ENCODE peak calls at places on chromosomes 5 and 9, in five cellular contexts. One of them, this sample, is unnamed.

GRCh38 chr5:60672693-60673264 is 27.2 kb downstream of the DEPDC1B start:
- ATAC-seq in mucosa of descending colon: peak; percentile 90
- ATAC-seq in heart left ventricle: no peak
- ATAC-seq in foreskin keratinocyte: no peak
- ATAC-seq in heart right ventricle: no peak
- ATAC-seq in this sample: no peak

GRCh38 chr5:19802686-19803085 is 185.3 kb downstream of the CDH18 start:
- ATAC-seq in mucosa of descending colon: no peak
- ATAC-seq in heart left ventricle: no peak
- ATAC-seq in foreskin keratinocyte: no peak
- ATAC-seq in heart right ventricle: no peak
- ATAC-seq in this sample: no peak

GRCh38 chr5:73160239-73160671 is 12.7 kb upstream of the TMEM174 start:
- ATAC-seq in mucosa of descending colon: no peak
- ATAC-seq in heart left ventricle: no peak
- ATAC-seq in foreskin keratinocyte: no peak
- ATAC-seq in heart right ventricle: no peak
- ATAC-seq in this sample: no peak

GRCh38 chr5:169354921-169355320 is 54.0 kb upstream of the SLIT3 start:
- ATAC-seq in mucosa of descending colon: no peak
- ATAC-seq in heart left ventricle: no peak
- ATAC-seq in foreskin keratinocyte: no peak
- ATAC-seq in heart right ventricle: no peak
- ATAC-seq in this sample: no peak

GRCh38 chr5:53311661-53312060 is 168.8 kb upstream of the FST start:
- ATAC-seq in mucosa of descending colon: no peak
- ATAC-seq in heart left ventricle: no peak
- ATAC-seq in foreskin keratinocyte: no peak
- ATAC-seq in heart right ventricle: no peak
- ATAC-seq in this sample: no peak

GRCh38 chr9:134210908-134211810 is 46.8 kb upstream of the RNU6ATAC start:
- ATAC-seq in mucosa of descending colon: no peak
- ATAC-seq in heart left ventricle: peak; percentile 31
- ATAC-seq in foreskin keratinocyte: no peak
- ATAC-seq in heart right ventricle: peak; percentile 40
- ATAC-seq in this sample: peak; percentile 81

GRCh38 chr5:173848986-173849596 is 39.1 kb upstream of the CPEB4 start:
- ATAC-seq in mucosa of descending colon: no peak
- ATAC-seq in heart left ventricle: no peak
- ATAC-seq in foreskin keratinocyte: peak; percentile 51
- ATAC-seq in heart right ventricle: no peak
- ATAC-seq in this sample: no peak

GRCh38 chr5:173278172-173278571 is 43.2 kb upstream of the NKX2-5 start:
- ATAC-seq in mucosa of descending colon: no peak
- ATAC-seq in heart left ventricle: peak; percentile 89
- ATAC-seq in foreskin keratinocyte: no peak
- ATAC-seq in heart right ventricle: peak; percentile 86
- ATAC-seq in this sample: no peak

GRCh38 chr5:94240616-94241287 is 377.7 kb downstream of the KIAA0825 start:
- ATAC-seq in mucosa of descending colon: no peak
- ATAC-seq in heart left ventricle: no peak
- ATAC-seq in foreskin keratinocyte: no peak
- ATAC-seq in heart right ventricle: no peak
- ATAC-seq in this sample: peak; percentile 61

GRCh38 chr5:168568738-168569137 is 10.4 kb downstream of the PANK3 start:
- ATAC-seq in mucosa of descending colon: no peak
- ATAC-seq in heart left ventricle: no peak
- ATAC-seq in foreskin keratinocyte: no peak
- ATAC-seq in heart right ventricle: no peak
- ATAC-seq in this sample: no peak

DNA sequence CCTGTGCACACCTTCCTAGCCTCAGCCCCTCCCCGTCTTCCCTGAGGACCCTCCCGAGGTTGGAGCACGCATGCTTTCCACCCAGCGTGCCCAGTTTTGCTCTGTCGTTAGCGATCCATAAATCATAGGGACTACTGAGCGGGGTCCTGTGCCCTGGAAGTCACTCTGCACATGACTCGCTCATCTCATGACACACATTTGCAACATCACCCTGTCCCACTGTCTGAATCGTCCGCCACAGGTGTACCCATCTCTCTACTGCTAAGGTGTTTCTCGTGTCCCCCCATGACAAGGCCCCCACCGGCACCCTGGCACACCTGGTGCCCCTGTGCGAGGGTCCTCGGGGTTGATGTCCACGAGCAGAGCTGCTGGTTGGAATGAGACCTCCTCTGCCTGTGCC is 69.0 kb upstream of the BARHL1 start:
- ATAC-seq in mucosa of descending colon: no peak
- ATAC-seq in heart left ventricle: no peak
- ATAC-seq in foreskin keratinocyte: no peak
- ATAC-seq in heart right ventricle: no peak
- ATAC-seq in this sample: no peak
- H3K4me1 ChIP-seq in mucosa of descending colon: no peaks in the 10 kb centered on the region
- H3K4me1 ChIP-seq in heart left ventricle: no peaks in the 10 kb centered on the region
- H3K4me1 ChIP-seq in foreskin keratinocyte: no peaks in the 10 kb centered on the region
- H3K4me1 ChIP-seq in heart right ventricle: no peaks in the 10 kb centered on the region
- H3K4me1 ChIP-seq in this sample: no peaks in the 10 kb centered on the region

GRCh38 chr9:124278054-124278540 is 20.3 kb downstream of the NEK6 start:
- ATAC-seq in mucosa of descending colon: no peak
- ATAC-seq in heart left ventricle: no peak
- ATAC-seq in foreskin keratinocyte: no peak
- ATAC-seq in heart right ventricle: no peak
- ATAC-seq in this sample: no peak

GRCh38 chr9:124280176-124280691 is 22.5 kb downstream of the NEK6 start:
- ATAC-seq in mucosa of descending colon: no peak
- ATAC-seq in heart left ventricle: peak; percentile 57
- ATAC-seq in foreskin keratinocyte: peak; percentile 61
- ATAC-seq in heart right ventricle: peak; percentile 50
- ATAC-seq in this sample: peak; percentile 64

GRCh38 chr9:124281934-124282351 is 24.2 kb downstream of the NEK6 start:
- ATAC-seq in mucosa of descending colon: peak; percentile 73
- ATAC-seq in heart left ventricle: no peak
- ATAC-seq in foreskin keratinocyte: peak; percentile 38
- ATAC-seq in heart right ventricle: no peak
- ATAC-seq in this sample: no peak

GRCh38 chr9:124277420-124277819 is 19.7 kb downstream of the NEK6 start:
- ATAC-seq in mucosa of descending colon: no peak
- ATAC-seq in heart left ventricle: no peak
- ATAC-seq in foreskin keratinocyte: no peak
- ATAC-seq in heart right ventricle: no peak
- ATAC-seq in this sample: no peak

DNA sequence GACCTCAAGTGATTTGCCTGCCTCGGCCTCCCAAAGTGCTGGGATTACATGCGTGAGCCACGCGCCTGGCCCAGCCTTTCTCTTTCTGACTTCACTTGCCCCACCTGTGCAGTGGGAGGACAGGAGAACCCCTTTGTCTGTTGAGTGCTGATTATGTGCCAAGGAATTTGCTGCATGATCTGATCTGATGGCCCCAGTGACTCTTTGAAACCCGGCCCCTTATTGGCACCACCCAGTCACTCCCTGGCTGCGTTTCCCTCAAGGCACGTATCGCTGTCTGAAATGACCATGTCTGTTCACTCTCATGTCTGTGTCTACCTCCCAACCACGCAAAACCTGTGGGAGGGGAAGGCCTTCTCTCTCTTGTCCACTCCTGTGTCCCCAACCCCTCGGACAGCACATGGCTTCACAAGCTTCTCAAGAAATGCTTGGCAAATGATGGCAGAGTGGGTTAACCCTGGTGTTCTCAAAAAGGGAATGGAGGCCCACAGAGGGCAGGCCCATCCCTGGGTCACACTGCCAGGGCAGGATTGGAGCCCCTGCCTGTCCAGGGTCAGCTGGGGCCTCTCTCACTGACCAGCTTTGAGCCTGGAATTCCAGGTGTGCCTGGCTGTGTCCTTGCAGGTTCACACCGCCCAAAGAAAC is 21.9 kb downstream of the NEK6 start:
- ATAC-seq in mucosa of descending colon: no peak
- ATAC-seq in heart left ventricle: no peak
- ATAC-seq in foreskin keratinocyte: peak; percentile 61
- ATAC-seq in heart right ventricle: no peak
- ATAC-seq in this sample: peak; percentile 1
- H3K4me1 ChIP-seq in mucosa of descending colon: peaks cover 27% of the 10 kb centered on the region
- H3K4me1 ChIP-seq in heart left ventricle: peaks cover 61% of the 10 kb centered on the region
- H3K4me1 ChIP-seq in foreskin keratinocyte: peaks cover 7% of the 10 kb centered on the region
- H3K4me1 ChIP-seq in heart right ventricle: peaks cover 27% of the 10 kb centered on the region
- H3K4me1 ChIP-seq in this sample: peaks cover 51% of the 10 kb centered on the region

GRCh38 chr9:70477907-70478480 is 63.5 kb upstream of the KLF9 start:
- ATAC-seq in mucosa of descending colon: no peak
- ATAC-seq in heart left ventricle: no peak
- ATAC-seq in foreskin keratinocyte: no peak
- ATAC-seq in heart right ventricle: no peak
- ATAC-seq in this sample: no peak

GRCh38 chr9:70481471-70481870 is 67.0 kb upstream of the KLF9 start:
- ATAC-seq in mucosa of descending colon: no peak
- ATAC-seq in heart left ventricle: no peak
- ATAC-seq in foreskin keratinocyte: no peak
- ATAC-seq in heart right ventricle: no peak
- ATAC-seq in this sample: no peak

GRCh38 chr9:70479880-70480291 is 65.4 kb upstream of the KLF9 start:
- ATAC-seq in mucosa of descending colon: peak; percentile 56
- ATAC-seq in heart left ventricle: peak; percentile 4
- ATAC-seq in foreskin keratinocyte: peak; percentile 9
- ATAC-seq in heart right ventricle: peak; percentile 3
- ATAC-seq in this sample: no peak

GRCh38 chr9:70478963-70479641 is 64.6 kb upstream of the KLF9 start:
- ATAC-seq in mucosa of descending colon: peak; percentile 60
- ATAC-seq in heart left ventricle: no peak
- ATAC-seq in foreskin keratinocyte: no peak
- ATAC-seq in heart right ventricle: no peak
- ATAC-seq in this sample: peak; percentile 64

GRCh38 chr9:70480405-70480980 is 66.0 kb upstream of the KLF9 start:
- ATAC-seq in mucosa of descending colon: peak; percentile 82
- ATAC-seq in heart left ventricle: peak; percentile 93
- ATAC-seq in foreskin keratinocyte: peak; percentile 43
- ATAC-seq in heart right ventricle: peak; percentile 83
- ATAC-seq in this sample: peak; percentile 89
- H3K4me1 ChIP-seq in mucosa of descending colon: peaks cover 23% of the 10 kb centered on the region
- H3K4me1 ChIP-seq in heart left ventricle: peaks cover 67% of the 10 kb centered on the region
- H3K4me1 ChIP-seq in foreskin keratinocyte: peaks cover 31% of the 10 kb centered on the region
- H3K4me1 ChIP-seq in heart right ventricle: peaks cover 26% of the 10 kb centered on the region
- H3K4me1 ChIP-seq in this sample: peaks cover 93% of the 10 kb centered on the region

DNA sequence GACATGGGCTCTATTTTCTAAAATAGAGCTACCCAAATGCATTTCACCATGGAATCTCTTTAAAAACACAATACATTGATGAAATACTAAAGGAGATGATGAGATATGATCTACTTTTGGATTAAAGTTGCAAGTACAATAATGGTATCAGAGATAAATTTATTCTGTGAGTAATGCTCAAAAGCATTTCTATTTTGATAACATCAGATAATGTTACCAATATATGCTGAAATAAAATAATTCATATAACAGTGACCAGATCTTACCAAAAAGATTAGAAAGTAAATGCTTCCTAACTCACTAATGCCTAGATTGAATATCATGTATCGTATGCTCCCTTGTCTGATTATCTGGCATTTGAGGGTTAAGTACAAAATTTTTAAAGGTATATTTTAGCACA is 761.8 kb upstream of the ZNF608 start:
- ATAC-seq in mucosa of descending colon: no peak
- ATAC-seq in heart left ventricle: no peak
- ATAC-seq in foreskin keratinocyte: no peak
- ATAC-seq in heart right ventricle: no peak
- ATAC-seq in this sample: no peak
- H3K4me1 ChIP-seq in mucosa of descending colon: no peaks in the 10 kb centered on the region
- H3K4me1 ChIP-seq in heart left ventricle: no peaks in the 10 kb centered on the region
- H3K4me1 ChIP-seq in foreskin keratinocyte: no peaks in the 10 kb centered on the region
- H3K4me1 ChIP-seq in heart right ventricle: no peaks in the 10 kb centered on the region
- H3K4me1 ChIP-seq in this sample: no peaks in the 10 kb centered on the region

DNA sequence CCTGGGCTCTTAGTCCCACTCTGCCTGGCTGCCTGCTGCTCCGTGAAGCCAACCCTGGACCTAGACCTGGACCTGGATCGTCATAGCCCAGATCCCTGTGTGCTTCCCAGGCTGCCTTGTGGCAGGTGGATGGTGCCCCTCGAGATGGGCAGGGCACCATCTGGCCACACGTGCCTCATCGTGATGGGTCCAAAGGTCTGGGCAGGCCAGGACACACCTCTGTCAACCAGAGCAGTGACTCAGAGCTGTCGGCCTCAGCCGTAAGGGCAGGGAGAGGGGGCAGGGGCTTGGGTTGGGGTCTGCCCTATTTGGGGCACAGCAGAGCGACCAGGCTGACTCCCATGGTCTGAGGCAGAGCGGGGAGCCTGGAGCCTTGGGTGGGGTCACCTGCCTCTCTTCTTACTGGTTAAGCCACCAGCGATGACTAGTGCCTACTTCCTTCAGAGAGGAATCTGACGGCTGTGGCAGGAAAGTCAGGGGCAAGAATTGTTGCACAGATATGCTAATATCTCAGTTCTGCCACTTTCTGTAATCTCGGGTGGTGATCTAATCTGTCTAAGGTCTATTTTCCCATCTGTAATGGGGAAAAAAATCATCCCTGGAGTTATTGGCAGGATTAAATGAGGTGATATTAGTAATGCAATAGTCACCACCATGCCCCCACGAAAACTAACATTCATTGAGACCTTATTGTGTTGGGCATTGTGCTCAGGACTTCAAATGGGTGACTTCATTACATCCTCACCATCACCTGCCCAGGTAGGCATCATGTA is 3.2 kb upstream of the CDHR2 start:
- ATAC-seq in mucosa of descending colon: peak; percentile 59
- ATAC-seq in heart left ventricle: no peak
- ATAC-seq in foreskin keratinocyte: peak; percentile 66
- ATAC-seq in heart right ventricle: no peak
- ATAC-seq in this sample: no peak
- H3K4me1 ChIP-seq in mucosa of descending colon: peaks cover 35% of the 10 kb centered on the region
- H3K4me1 ChIP-seq in heart left ventricle: peaks cover 28% of the 10 kb centered on the region
- H3K4me1 ChIP-seq in foreskin keratinocyte: peaks cover 22% of the 10 kb centered on the region
- H3K4me1 ChIP-seq in heart right ventricle: no peaks in the 10 kb centered on the region
- H3K4me1 ChIP-seq in this sample: peaks cover 53% of the 10 kb centered on the region

GRCh38 chr9:95089916-95090791 is 227.4 kb downstream of the FANCC start:
- ATAC-seq in mucosa of descending colon: peak; percentile 17
- ATAC-seq in heart left ventricle: peak; percentile 70
- ATAC-seq in foreskin keratinocyte: no peak
- ATAC-seq in heart right ventricle: peak; percentile 59
- ATAC-seq in this sample: peak; percentile 48
- H3K4me1 ChIP-seq in mucosa of descending colon: peaks cover 42% of the 10 kb centered on the region
- H3K4me1 ChIP-seq in heart left ventricle: peaks cover 96% of the 10 kb centered on the region
- H3K4me1 ChIP-seq in foreskin keratinocyte: peaks cover 17% of the 10 kb centered on the region
- H3K4me1 ChIP-seq in heart right ventricle: peaks cover 43% of the 10 kb centered on the region
- H3K4me1 ChIP-seq in this sample: peaks cover 100% of the 10 kb centered on the region

GRCh38 chr5:140633081-140633471 is at the start of gene CD14:
- ATAC-seq in mucosa of descending colon: peak; percentile 59
- ATAC-seq in heart left ventricle: peak; percentile 62
- ATAC-seq in foreskin keratinocyte: peak; percentile 77
- ATAC-seq in heart right ventricle: peak; percentile 59
- ATAC-seq in this sample: peak; percentile 61
- H3K4me1 ChIP-seq in mucosa of descending colon: peaks cover 12% of the 10 kb centered on the region
- H3K4me1 ChIP-seq in heart left ventricle: peaks cover 18% of the 10 kb centered on the region
- H3K4me1 ChIP-seq in foreskin keratinocyte: no peaks in the 10 kb centered on the region
- H3K4me1 ChIP-seq in heart right ventricle: no peaks in the 10 kb centered on the region
- H3K4me1 ChIP-seq in this sample: peaks cover 28% of the 10 kb centered on the region

This sample was measured in gastroesophageal sphincter.